ENCODE peak calls at places on chromosomes 4 and X, in six cellular contexts. E is left cardiac atrium, L is osteoblast, Q is fibroblast of gingiva, J is ELF-1, U is neural crest cell. A is an unnamed sample.

GRCh38 chr4:26426892-26427291 is 63.4 kb downstream of the CCKAR start:
- DNase-seq in E (no peak), L (no peak), Q (no peak), J (no peak), U (no peak), A (no peak)

GRCh38 chr4:10715135-10715534 is 30.6 kb upstream of the CLNK start:
- DNase-seq in E (no peak), L (no peak), Q (no peak), J (no peak), U (no peak), A (no peak)

GRCh38 chr4:147378780-147379179 is 102.1 kb upstream of the EDNRA start:
- DNase-seq in E (no peak), L (no peak), Q (no peak), J (no peak), U (no peak), A (no peak)

GRCh38 chrX:115297189-115297588 is 7.7 kb downstream of the LUZP4 start:
- DNase-seq in E (no peak), L (no peak), Q (no peak), J (no peak), U (no peak), A (no peak)

GRCh38 chr4:6192245-6192644 is 8.1 kb downstream of the JAKMIP1 start:
- DNase-seq in E (no peak), L (no peak), Q (no peak), J (peak), U (no peak), A (no peak)

GRCh38 chr4:143336828-143337599 is at the start of gene GAB1:
- DNase-seq in E (peak), L (peak), Q (peak), J (peak), U (peak), A (peak)

GRCh38 chrX:132743086-132743485 is 215.3 kb downstream of the HS6ST2 start:
- DNase-seq in E (no peak), L (no peak), Q (no peak), J (no peak), U (no peak), A (no peak)

GRCh38 chr4:88456757-88457306 is at the start of gene HERC5:
- DNase-seq in E (peak), L (peak), Q (peak), J (peak), U (peak), A (peak)

GRCh38 chrX:11480626-11481025 is 185.1 kb downstream of the ARHGAP6 start:
- DNase-seq in E (no peak), L (no peak), Q (peak), J (no peak), U (no peak), A (no peak)

GRCh38 chr4:113646456-113646809 is 115.1 kb downstream of the CAMK2D start:
- DNase-seq in E (no peak), L (no peak), Q (no peak), J (peak), U (no peak), A (peak)

GRCh38 chrX:41684138-41684537 is 4.6 kb upstream of the GPR34 start:
- DNase-seq in E (no peak), L (no peak), Q (peak), J (no peak), U (no peak), A (no peak)

GRCh38 chrX:5113128-5113527 is 1115.5 kb downstream of the NLGN4X start:
- DNase-seq in E (no peak), L (no peak), Q (no peak), J (no peak), U (no peak), A (no peak)

GRCh38 chr4:108931926-108932325 is 169.1 kb upstream of the ETNPPL start:
- DNase-seq in E (no peak), L (no peak), Q (no peak), J (no peak), U (no peak), A (no peak)

GRCh38 chr4:185104733-185105132 is 38.3 kb upstream of the SLC25A4 start:
- DNase-seq in E (no peak), L (peak), Q (no peak), J (no peak), U (no peak), A (no peak)